ENCODE peak calls at places on chromosomes 4 and X, in eight cellular contexts. Y is GM03348; E is non-pigmented ciliary epithelial cell; C is cardiac muscle cell; T is mesothelial cell of epicardium; A is stimulated activated CD4-positive, alpha-beta T cell treated with anti-CD3 and anti-CD28 coated beads, Interleukin-1b, Interleukin-23, amount 100 ng/mL, for 4 hours; G is stromal cell of bone marrow; U is T47D. N is an unnamed sample.

GRCh38 chr4:86935833-86936721 is 1.3 kb downstream of the AFF1 start:
- DNase-seq in T (no peak), E (no peak), U (peak), G (no peak), A (peak), C (peak), Y (peak), N (peak)

GRCh38 chr4:8185280-8185679 is 13.8 kb upstream of the SH3TC1 start:
- DNase-seq in U (no peak), E (no peak), G (peak), Y (peak), A (no peak), C (no peak), T (no peak), N (no peak)

GRCh38 chr4:155494037-155494718 is 117.4 kb upstream of the MAP9 start:
- DNase-seq in Y (no peak), E (no peak), U (no peak), T (no peak), A (no peak), C (no peak), G (no peak), N (no peak)

GRCh38 chr4:127783026-127783769 is 1.1 kb downstream of the HSPA4L start:
- DNase-seq in Y (peak), G (peak), T (peak), E (peak), A (no peak), U (peak), C (peak), N (peak)

GRCh38 chrX:47222776-47223350 is 4.4 kb downstream of the CDK16 start:
- DNase-seq in U (no peak), G (no peak), T (no peak), A (no peak), E (no peak), Y (no peak), C (no peak), N (no peak)

GRCh38 chr4:154344686-154345085 is 146.9 kb downstream of the DCHS2 start:
- DNase-seq in E (no peak), T (no peak), A (no peak), Y (no peak), G (no peak), U (peak), C (peak), N (peak)

GRCh38 chr4:72525938-72526337 is 43.1 kb downstream of the ADAMTS3 start:
- DNase-seq in Y (peak), T (peak), C (peak), U (no peak), G (peak), E (peak), A (no peak), N (no peak)

GRCh38 chr4:15691346-15692140 is 9.9 kb downstream of the FAM200B start:
- DNase-seq in T (no peak), A (no peak), C (no peak), Y (peak), G (no peak), U (no peak), E (no peak), N (no peak)

GRCh38 chr4:67871867-67872266 is 11.9 kb downstream of the TMPRSS11D start:
- DNase-seq in Y (peak), U (peak), G (peak), C (peak), A (no peak), T (no peak), E (peak), N (peak)

GRCh38 chr4:57190651-57191481 is 80.7 kb upstream of the IGFBP7 start:
- DNase-seq in Y (peak), C (peak), A (no peak), G (no peak), E (no peak), T (peak), U (peak), N (peak)

GRCh38 chr4:111982089-111982488 is 163.2 kb upstream of the FAM241A start:
- DNase-seq in G (no peak), T (no peak), Y (no peak), U (no peak), C (no peak), E (no peak), A (no peak), N (no peak)

GRCh38 chr4:184734758-184735157 is 862 bp upstream of the CENPU start:
- DNase-seq in E (no peak), Y (no peak), A (no peak), U (no peak), T (no peak), G (no peak), C (no peak), N (no peak)

GRCh38 chr4:157014621-157015591 is 43.3 kb upstream of the PDGFC start:
- DNase-seq in G (peak), U (no peak), A (no peak), E (peak), Y (peak), C (no peak), T (no peak), N (no peak)

N was measured in HuH-7.